ENCODE peak calls at places on chromosomes 6 and 20, in four cellular contexts. Z is A549, W is endothelial cell of umbilical vein, S is HepG2. D is an unnamed sample.

GRCh38 chr20:45500022-45500421 is 15.4 kb downstream of the SPINT3 start:
- DNase-seq in Z (no peak), W (no peak), S (peak), D (no peak)

GRCh38 chr6:128162423-128162822 is 261.6 kb upstream of the THEMIS start:
- DNase-seq in Z (no peak), W (no peak), S (no peak), D (no peak)

GRCh38 chr20:6818033-6818808 is 50.7 kb downstream of the BMP2 start:
- DNase-seq in Z (no peak), W (no peak), S (no peak), D (no peak)

GRCh38 chr6:13404892-13405254 is 76.5 kb upstream of the TBC1D7 start:
- DNase-seq in Z (no peak), W (no peak), S (no peak), D (no peak)

GRCh38 chr6:54474898-54475297 is 166.7 kb downstream of the TINAG start:
- DNase-seq in Z (no peak), W (no peak), S (no peak), D (no peak)

GRCh38 chr20:61850926-61851900 is 214.5 kb downstream of the TAF4 start:
- DNase-seq in Z (no peak), W (no peak), S (no peak), D (no peak)

GRCh38 chr6:6858533-6858982 is 249.2 kb upstream of the RREB1 start:
- DNase-seq in Z (no peak), W (no peak), S (no peak), D (peak)

GRCh38 chr6:26575494-26575939 is 21.2 kb upstream of the ABT1 start:
- DNase-seq in Z (no peak), W (peak), S (no peak), D (no peak)

GRCh38 chr6:153965996-153966395 is 73.0 kb upstream of the OPRM1 start:
- DNase-seq in Z (no peak), W (no peak), S (no peak), D (peak)

GRCh38 chr6:17703256-17703694 is 3.5 kb downstream of the NUP153 start:
- DNase-seq in Z (no peak), W (peak), S (peak), D (peak)

GRCh38 chr20:17614812-17615644 is 45.2 kb downstream of the DSTN start:
- DNase-seq in Z (no peak), W (no peak), S (no peak), D (peak)

GRCh38 chr20:2745060-2745910 is 52.7 kb downstream of the EBF4 start:
- DNase-seq in Z (no peak), W (no peak), S (no peak), D (no peak)

GRCh38 chr6:64459411-64459810 is 823.8 kb downstream of the PHF3 start:
- DNase-seq in Z (no peak), W (no peak), S (no peak), D (no peak)

GRCh38 chr20:9609892-9610502 is 95.6 kb downstream of the LAMP5 start:
- DNase-seq in Z (no peak), W (peak), S (peak), D (peak)

GRCh38 chr6:50962213-50962759 is 143.6 kb downstream of the TFAP2B start:
- DNase-seq in Z (no peak), W (no peak), S (no peak), D (peak)

GRCh38 chr6:30100585-30101422 is 12.1 kb downstream of the TRIM31 start:
- DNase-seq in Z (no peak), W (no peak), S (peak), D (no peak)

GRCh38 chr20:46139908-46140482 is 21.9 kb downstream of the CD40 start:
- DNase-seq in Z (no peak), W (no peak), S (no peak), D (no peak)

GRCh38 chr6:89145962-89146747 is at the start of gene PM20D2:
- DNase-seq in Z (peak), W (peak), S (peak), D (peak)

GRCh38 chr20:57030611-57031600 is 235.5 kb downstream of the BMP7 start:
- DNase-seq in Z (no peak), W (no peak), S (no peak), D (no peak)

GRCh38 chr20:19812696-19813095 is 54.6 kb downstream of the RIN2 start:
- DNase-seq in Z (no peak), W (peak), S (no peak), D (no peak)

GRCh38 chr6:20943036-20943627 is 408.9 kb downstream of the CDKAL1 start:
- DNase-seq in Z (no peak), W (no peak), S (no peak), D (peak)

GRCh38 chr20:3871549-3872265 is 17.5 kb upstream of the PANK2 start:
- DNase-seq in Z (peak), W (no peak), S (peak), D (no peak)

GRCh38 chr6:94478178-94479140 is 1059.1 kb upstream of the EPHA7 start:
- DNase-seq in Z (no peak), W (no peak), S (no peak), D (peak)

GRCh38 chr6:56803594-56803993 is 151.3 kb upstream of the BEND6 start:
- DNase-seq in Z (no peak), W (no peak), S (no peak), D (no peak)

GRCh38 chr6:40583694-40584093 is 3.5 kb downstream of the LRFN2 start:
- DNase-seq in Z (no peak), W (no peak), S (no peak), D (no peak)

GRCh38 chr6:87277123-87277522 is 45.3 kb upstream of the SMIM8 start:
- DNase-seq in Z (no peak), W (peak), S (peak), D (peak)

GRCh38 chr20:59735917-59736316 is 131.6 kb downstream of the PHACTR3 start:
- DNase-seq in Z (no peak), W (no peak), S (no peak), D (peak)

GRCh38 chr6:28825732-28826293 is 98.0 kb downstream of the TRIM27 start:
- DNase-seq in Z (no peak), W (no peak), S (no peak), D (no peak)

GRCh38 chr6:43455034-43455747 is at the start of gene DLK2:
- DNase-seq in Z (peak), W (no peak), S (no peak), D (no peak)

GRCh38 chr6:105324386-105325000 is 78.4 kb downstream of the PREP start:
- DNase-seq in Z (no peak), W (no peak), S (no peak), D (no peak)

GRCh38 chr6:85062884-85063283 is 298.5 kb upstream of the TBX18 start:
- DNase-seq in Z (no peak), W (no peak), S (no peak), D (no peak)

GRCh38 chr6:88371480-88371879 is 205.3 kb upstream of the CNR1 start:
- DNase-seq in Z (no peak), W (no peak), S (no peak), D (no peak)

GRCh38 chr6:170236131-170236851 is 54.6 kb downstream of the DLL1 start:
- DNase-seq in Z (no peak), W (no peak), S (no peak), D (peak)

GRCh38 chr6:147834377-147834776 is 325.9 kb downstream of the SAMD5 start:
- DNase-seq in Z (no peak), W (no peak), S (no peak), D (peak)

GRCh38 chr20:48738399-48739304 is 89.1 kb downstream of the PREX1 start:
- DNase-seq in Z (no peak), W (peak), S (peak), D (no peak)

GRCh38 chr6:98037571-98037970 is 754.6 kb upstream of the MMS22L start:
- DNase-seq in Z (no peak), W (no peak), S (no peak), D (no peak)

GRCh38 chr6:74087898-74088297 is 391.9 kb downstream of the CD109 start:
- DNase-seq in Z (no peak), W (peak), S (no peak), D (peak)

DNA sequence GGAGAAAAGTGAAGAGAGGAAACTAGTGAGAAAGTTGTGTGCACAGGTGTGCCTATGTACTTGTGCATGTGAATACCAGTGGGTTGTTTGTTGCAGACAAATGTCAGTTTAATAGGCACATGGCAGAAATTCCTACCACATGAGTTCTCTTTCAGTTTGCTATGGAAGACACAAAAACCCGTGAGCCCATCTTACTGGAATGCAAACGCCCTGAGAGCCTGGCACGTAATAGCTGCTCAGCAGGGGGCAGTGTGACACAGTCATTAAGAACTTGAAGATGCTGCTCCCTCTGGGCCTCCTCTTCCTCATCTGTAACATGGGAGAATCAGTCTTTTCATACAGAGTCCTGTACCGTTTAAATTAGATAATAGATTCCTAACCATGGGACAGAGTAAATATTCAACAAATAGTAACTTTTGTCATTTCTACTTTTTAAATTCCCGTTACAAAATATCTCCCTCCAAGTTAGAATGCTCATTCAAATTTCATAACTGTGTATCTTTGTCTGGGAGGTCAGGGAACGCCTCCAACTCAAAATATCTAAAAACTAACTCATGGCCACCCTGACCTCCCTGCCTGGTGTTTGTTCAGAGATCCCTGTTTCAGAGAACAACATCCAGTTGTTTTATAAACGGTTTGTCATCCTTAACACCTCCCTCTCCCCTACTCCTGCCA is 802.9 kb downstream of the MAFB start:
- DNase-seq in Z (no peak), W (peak), S (peak), D (peak)
- TF ChIP-seq CTCF in Z (no peak), W (peak), S (peak), D (peak)

GRCh38 chr6:112043032-112044007 is 10.6 kb upstream of the CCN6 start:
- DNase-seq in Z (peak), W (peak), S (peak), D (peak)
- TF ChIP-seq MAX in Z (no peak), W (no peak), S (peak), D (no peak)

DNA sequence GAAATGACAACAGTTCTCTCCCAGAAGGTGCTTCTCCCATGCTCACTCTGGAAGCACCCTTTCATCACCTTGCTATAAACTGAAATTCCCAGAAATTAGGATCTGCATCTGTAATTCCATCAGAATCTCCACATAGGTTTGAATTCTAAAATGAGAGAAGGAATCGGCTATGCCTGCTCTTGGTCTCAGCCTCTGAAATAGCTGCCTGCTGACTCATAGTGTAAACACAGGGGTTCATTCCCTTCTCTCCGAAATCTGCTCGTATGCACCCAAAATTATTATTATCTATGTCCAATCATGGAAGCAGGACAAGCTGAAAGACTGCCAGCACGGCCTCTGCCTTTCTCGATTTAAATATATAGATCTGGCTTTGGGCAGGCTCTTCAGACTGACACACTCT is 74.6 kb upstream of the TAB2 start:
- DNase-seq in Z (no peak), W (no peak), S (no peak), D (no peak)
- TF ChIP-seq MYC in Z (no peak), W (no peak), S (no peak), D (no peak)

GRCh38 chr6:52022675-52023074 is 64.7 kb downstream of the PKHD1 start:
- DNase-seq in Z (no peak), W (no peak), S (no peak), D (no peak)

GRCh38 chr6:52019851-52020250 is 67.6 kb downstream of the PKHD1 start:
- DNase-seq in Z (no peak), W (no peak), S (no peak), D (no peak)

GRCh38 chr6:52019092-52019491 is 68.3 kb downstream of the PKHD1 start:
- DNase-seq in Z (no peak), W (no peak), S (no peak), D (no peak)

GRCh38 chr6:52024451-52025068 is 62.9 kb downstream of the PKHD1 start:
- DNase-seq in Z (no peak), W (no peak), S (no peak), D (no peak)

GRCh38 chr6:52020961-52021570 is 66.3 kb downstream of the PKHD1 start:
- DNase-seq in Z (peak), W (peak), S (peak), D (peak)
- TF ChIP-seq CTCF in Z (peak), W (peak), S (peak), D (peak)

DNA sequence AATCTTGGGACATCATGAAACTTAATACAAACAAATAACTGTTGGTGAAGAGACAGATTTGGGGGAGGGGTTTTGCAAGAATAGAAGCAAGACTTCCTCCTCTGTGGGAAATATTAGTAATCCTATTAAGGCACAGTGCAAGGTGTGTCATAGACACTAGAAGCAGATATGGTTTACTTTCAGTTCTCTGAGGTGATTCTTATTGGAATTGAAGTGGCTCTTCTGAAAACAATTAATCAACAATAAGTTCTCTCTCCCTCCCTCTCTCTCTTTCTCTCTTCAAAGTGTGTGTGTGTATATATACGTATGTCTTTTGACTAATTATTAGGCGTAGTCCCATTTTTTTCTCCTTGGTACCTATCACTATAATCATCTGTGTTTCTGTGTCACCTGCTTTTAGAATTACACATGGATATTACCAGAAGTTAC is 99.8 kb downstream of the HIVEP2 start:
- DNase-seq in Z (no peak), W (peak), S (no peak), D (peak)
- TF ChIP-seq MAX in Z (no peak), W (no peak), S (no peak), D (no peak)

GRCh38 chr6:34887753-34888440 is at the start of gene TAF11:
- DNase-seq in Z (peak), W (peak), S (peak), D (peak)
- TF ChIP-seq MYC in Z (no peak), W (peak), S (peak), D (peak)

GRCh38 chr20:37759761-37760209 is 66.0 kb downstream of the CTNNBL1 start:
- DNase-seq in Z (no peak), W (no peak), S (no peak), D (no peak)

GRCh38 chr20:37758332-37758731 is 64.5 kb downstream of the CTNNBL1 start:
- DNase-seq in Z (peak), W (no peak), S (peak), D (peak)

GRCh38 chr20:37756234-37756633 is 62.4 kb downstream of the CTNNBL1 start:
- DNase-seq in Z (no peak), W (no peak), S (no peak), D (no peak)

GRCh38 chr20:37755665-37756064 is 61.8 kb downstream of the CTNNBL1 start:
- DNase-seq in Z (no peak), W (no peak), S (no peak), D (peak)

GRCh38 chr20:37757550-37757949 is 63.7 kb downstream of the CTNNBL1 start:
- DNase-seq in Z (no peak), W (no peak), S (no peak), D (peak)
- TF ChIP-seq CTCF in Z (no peak), W (no peak), S (peak), D (no peak)

GRCh38 chr20:63223826-63224207 is 7.9 kb upstream of the YTHDF1 start:
- DNase-seq in Z (no peak), W (no peak), S (no peak), D (no peak)
- TF ChIP-seq MAX in Z (peak), W (no peak), S (no peak), D (no peak)

GRCh38 chr6:111837641-111838500 is 35.4 kb downstream of the FYN start:
- DNase-seq in Z (no peak), W (no peak), S (no peak), D (no peak)
- TF ChIP-seq MYC in Z (no peak), W (no peak), S (no peak), D (no peak)

D was measured in NB4.